ENCODE peak calls at places on chromosomes 4 and X, in seven cellular contexts. One of them, this sample, is unnamed.

GRCh38 chr4:127604949-127605709 is 27.6 kb upstream of the INTU start:
- DNase-seq in cardiac muscle cell: peak
- DNase-seq in NCI-H1105: no peak
- DNase-seq in EL: peak
- DNase-seq in HFFc6: peak
- DNase-seq in MG63: no peak
- DNase-seq in glomerular endothelial cell: no peak
- DNase-seq in this sample: no peak

GRCh38 chr4:15327311-15328298 is 100.2 kb upstream of the C1QTNF7 start:
- DNase-seq in cardiac muscle cell: peak
- DNase-seq in NCI-H1105: no peak
- DNase-seq in EL: peak
- DNase-seq in HFFc6: peak
- DNase-seq in MG63: no peak
- DNase-seq in glomerular endothelial cell: no peak
- DNase-seq in this sample: no peak

GRCh38 chrX:102950908-102951866 is 14.1 kb downstream of the RAB40AL start:
- DNase-seq in cardiac muscle cell: peak
- DNase-seq in NCI-H1105: peak
- DNase-seq in EL: peak
- DNase-seq in HFFc6: peak
- DNase-seq in MG63: peak
- DNase-seq in glomerular endothelial cell: peak
- DNase-seq in this sample: no peak

GRCh38 chrX:24231169-24231568 is 81.6 kb downstream of the ZFX start:
- DNase-seq in cardiac muscle cell: peak
- DNase-seq in NCI-H1105: no peak
- DNase-seq in EL: peak
- DNase-seq in HFFc6: peak
- DNase-seq in MG63: peak
- DNase-seq in glomerular endothelial cell: peak
- DNase-seq in this sample: no peak

GRCh38 chrX:139008185-139008584 is 296.7 kb upstream of the FGF13 start:
- DNase-seq in cardiac muscle cell: no peak
- DNase-seq in NCI-H1105: no peak
- DNase-seq in EL: no peak
- DNase-seq in HFFc6: no peak
- DNase-seq in MG63: no peak
- DNase-seq in glomerular endothelial cell: no peak
- DNase-seq in this sample: no peak

GRCh38 chr4:6501171-6501570 is 28.8 kb upstream of the PPP2R2C start:
- DNase-seq in cardiac muscle cell: no peak
- DNase-seq in NCI-H1105: no peak
- DNase-seq in EL: no peak
- DNase-seq in HFFc6: no peak
- DNase-seq in MG63: no peak
- DNase-seq in glomerular endothelial cell: no peak
- DNase-seq in this sample: no peak

GRCh38 chr4:153916273-153916755 is 127.4 kb upstream of the SFRP2 start:
- DNase-seq in cardiac muscle cell: no peak
- DNase-seq in NCI-H1105: no peak
- DNase-seq in EL: no peak
- DNase-seq in HFFc6: no peak
- DNase-seq in MG63: no peak
- DNase-seq in glomerular endothelial cell: no peak
- DNase-seq in this sample: no peak

GRCh38 chrX:151974336-151975227 is at the start of gene GABRE:
- DNase-seq in cardiac muscle cell: peak
- DNase-seq in NCI-H1105: no peak
- DNase-seq in EL: peak
- DNase-seq in HFFc6: no peak
- DNase-seq in MG63: peak
- DNase-seq in glomerular endothelial cell: no peak
- DNase-seq in this sample: no peak

GRCh38 chr4:184936071-184936470 is 82.2 kb upstream of the HELT start:
- DNase-seq in cardiac muscle cell: no peak
- DNase-seq in NCI-H1105: no peak
- DNase-seq in EL: no peak
- DNase-seq in HFFc6: no peak
- DNase-seq in MG63: no peak
- DNase-seq in glomerular endothelial cell: no peak
- DNase-seq in this sample: peak

GRCh38 chrX:104141087-104141760 is 15.6 kb downstream of the SLC25A53 start:
- DNase-seq in cardiac muscle cell: no peak
- DNase-seq in NCI-H1105: no peak
- DNase-seq in EL: no peak
- DNase-seq in HFFc6: no peak
- DNase-seq in MG63: no peak
- DNase-seq in glomerular endothelial cell: no peak
- DNase-seq in this sample: no peak

GRCh38 chr4:87366763-87367162 is 24.2 kb downstream of the HSD17B11 start:
- DNase-seq in cardiac muscle cell: no peak
- DNase-seq in NCI-H1105: no peak
- DNase-seq in EL: no peak
- DNase-seq in HFFc6: no peak
- DNase-seq in MG63: no peak
- DNase-seq in glomerular endothelial cell: no peak
- DNase-seq in this sample: no peak

GRCh38 chr4:168071304-168071703 is 21.0 kb upstream of the ANXA10 start:
- DNase-seq in cardiac muscle cell: no peak
- DNase-seq in NCI-H1105: no peak
- DNase-seq in EL: peak
- DNase-seq in HFFc6: no peak
- DNase-seq in MG63: no peak
- DNase-seq in glomerular endothelial cell: no peak
- DNase-seq in this sample: no peak

This sample was measured in right atrium auricular region.